ENCODE peak calls at places on chromosomes 7 and 10, in five cellular contexts. One of them, this sample, is unnamed.

GRCh38 chr10:97683556-97684357 is 3.3 kb downstream of the AVPI1 start:
- DNase-seq in neuronal stem cell: no peak
- DNase-seq in RCC 7860: peak; percentile 48
- DNase-seq in NCI-H1436: no peak
- DNase-seq in activated naive CD8-positive, alpha-beta T cell treated with anti-CD3 and anti-CD28 coated beads for 36 hours: no peak
- DNase-seq in this sample: no peak

GRCh38 chr10:81820418-81820817 is 54.6 kb upstream of the NRG3 start:
- DNase-seq in RCC 7860: peak; percentile 21
- DNase-seq in activated naive CD8-positive, alpha-beta T cell treated with anti-CD3 and anti-CD28 coated beads for 36 hours: no peak
- DNase-seq in NCI-H1436: no peak
- DNase-seq in neuronal stem cell: no peak
- DNase-seq in this sample: no peak

GRCh38 chr7:101243786-101244384 is 996 bp downstream of the FIS1 start:
- DNase-seq in NCI-H1436: no peak
- DNase-seq in neuronal stem cell: no peak
- DNase-seq in activated naive CD8-positive, alpha-beta T cell treated with anti-CD3 and anti-CD28 coated beads for 36 hours: no peak
- DNase-seq in RCC 7860: no peak
- DNase-seq in this sample: no peak

GRCh38 chr7:1530946-1531262 is 402 bp downstream of the MAFK start:
- DNase-seq in activated naive CD8-positive, alpha-beta T cell treated with anti-CD3 and anti-CD28 coated beads for 36 hours: no peak
- DNase-seq in RCC 7860: no peak
- DNase-seq in NCI-H1436: no peak
- DNase-seq in neuronal stem cell: no peak
- DNase-seq in this sample: no peak

GRCh38 chr7:155951554-155952158 is 139.4 kb upstream of the SHH start:
- DNase-seq in neuronal stem cell: no peak
- DNase-seq in activated naive CD8-positive, alpha-beta T cell treated with anti-CD3 and anti-CD28 coated beads for 36 hours: no peak
- DNase-seq in RCC 7860: peak; percentile 97
- DNase-seq in NCI-H1436: no peak
- DNase-seq in this sample: no peak

GRCh38 chr7:135326636-135327280 is 93.1 kb downstream of the STRA8 start:
- DNase-seq in RCC 7860: peak; percentile 57
- DNase-seq in NCI-H1436: peak; percentile 12
- DNase-seq in activated naive CD8-positive, alpha-beta T cell treated with anti-CD3 and anti-CD28 coated beads for 36 hours: no peak
- DNase-seq in neuronal stem cell: no peak
- DNase-seq in this sample: peak; percentile 85

GRCh38 chr10:47057471-47057870 is 146.2 kb downstream of the PTPN20 start:
- DNase-seq in activated naive CD8-positive, alpha-beta T cell treated with anti-CD3 and anti-CD28 coated beads for 36 hours: no peak
- DNase-seq in NCI-H1436: no peak
- DNase-seq in neuronal stem cell: no peak
- DNase-seq in RCC 7860: no peak
- DNase-seq in this sample: no peak

GRCh38 chr7:100602889-100603696 is 930 bp downstream of the PCOLCE start:
- DNase-seq in activated naive CD8-positive, alpha-beta T cell treated with anti-CD3 and anti-CD28 coated beads for 36 hours: no peak
- DNase-seq in neuronal stem cell: no peak
- DNase-seq in RCC 7860: no peak
- DNase-seq in NCI-H1436: no peak
- DNase-seq in this sample: no peak

GRCh38 chr7:47817922-47818321 is 130.3 kb downstream of the PKD1L1 start:
- DNase-seq in NCI-H1436: no peak
- DNase-seq in neuronal stem cell: no peak
- DNase-seq in RCC 7860: no peak
- DNase-seq in activated naive CD8-positive, alpha-beta T cell treated with anti-CD3 and anti-CD28 coated beads for 36 hours: no peak
- DNase-seq in this sample: no peak

GRCh38 chr10:87643920-87644319 is 15.8 kb upstream of the PAPSS2 start:
- DNase-seq in NCI-H1436: no peak
- DNase-seq in neuronal stem cell: no peak
- DNase-seq in activated naive CD8-positive, alpha-beta T cell treated with anti-CD3 and anti-CD28 coated beads for 36 hours: no peak
- DNase-seq in RCC 7860: no peak
- DNase-seq in this sample: no peak

GRCh38 chr10:129031233-129032150 is 435.5 kb upstream of the MGMT start:
- DNase-seq in NCI-H1436: peak; percentile 33
- DNase-seq in neuronal stem cell: peak; percentile 54
- DNase-seq in activated naive CD8-positive, alpha-beta T cell treated with anti-CD3 and anti-CD28 coated beads for 36 hours: peak; percentile 61
- DNase-seq in RCC 7860: no peak
- DNase-seq in this sample: peak; percentile 6

GRCh38 chr10:117165557-117166419 is 27.7 kb upstream of the VAX1 start:
- DNase-seq in RCC 7860: no peak
- DNase-seq in NCI-H1436: peak; percentile 76
- DNase-seq in neuronal stem cell: peak; percentile 75
- DNase-seq in activated naive CD8-positive, alpha-beta T cell treated with anti-CD3 and anti-CD28 coated beads for 36 hours: peak; percentile 52
- DNase-seq in this sample: no peak

This sample was measured in DMS79 treated with DMSO at 0.1 percent for 48 hours.